ENCODE peak calls at places on chromosomes 5 and 9, in eight cellular contexts. U is NCI-H774; S is fibroblast of the aortic adventitia; V is stimulated activated CD8-positive, alpha-beta memory T cell treated with anti-CD3 and anti-CD28 coated beads, Interleukin-4, amount 100 ng/mL, for 1 hour; O is Caco-2; I is neural progenitor cell; Y is fibroblast of pulmonary artery; L is Karpas-422. M is an unnamed sample.

GRCh38 chr5:115457985-115458384 is 86.6 kb downstream of the FEM1C start:
- DNase-seq in I (peak; percentile 8), U (no peak), V (no peak), Y (peak; percentile 87), L (no peak), S (no peak), O (peak; percentile 51), M (no peak)

GRCh38 chr9:113998114-113998513 is 80.0 kb downstream of the AMBP start:
- DNase-seq in I (no peak), S (no peak), O (no peak), V (no peak), Y (no peak), L (no peak), U (no peak), M (no peak)

GRCh38 chr5:109688647-109688998 is 1.1 kb upstream of the MAN2A1 start:
- DNase-seq in V (no peak), L (peak; percentile 85), U (peak; percentile 67), Y (peak; percentile 43), S (no peak), I (peak; percentile 51), O (peak; percentile 45), M (peak; percentile 79)

GRCh38 chr5:81422671-81423070 is 28.7 kb upstream of the ACOT12 start:
- DNase-seq in I (no peak), S (peak; percentile 52), U (no peak), L (no peak), Y (peak; percentile 57), O (no peak), V (no peak), M (no peak)

GRCh38 chr5:134113908-134114875 is at the start of gene TCF7:
- DNase-seq in I (peak; percentile 95), V (peak; percentile 63), U (peak; percentile 62), L (peak; percentile 73), S (peak; percentile 76), O (peak; percentile 80), Y (peak; percentile 72), M (peak; percentile 89)

GRCh38 chr9:14186096-14186495 is 127.8 kb downstream of the NFIB start:
- DNase-seq in O (no peak), S (no peak), U (no peak), L (no peak), V (no peak), I (no peak), Y (no peak), M (no peak)

GRCh38 chr5:136892026-136892425 is 526.7 kb upstream of the TRPC7 start:
- DNase-seq in L (no peak), I (peak; percentile 12), S (no peak), O (no peak), V (no peak), U (no peak), Y (no peak), M (no peak)

GRCh38 chr5:160923927-160924705 is 72.1 kb upstream of the ATP10B start:
- DNase-seq in V (no peak), O (peak; percentile 97), Y (no peak), S (no peak), I (peak; percentile 74), U (peak; percentile 55), L (no peak), M (no peak)

GRCh38 chr5:2087980-2088379 is 205.3 kb upstream of the IRX4 start:
- DNase-seq in I (no peak), O (no peak), L (no peak), S (no peak), Y (no peak), U (no peak), V (no peak), M (no peak)

GRCh38 chr9:22210262-22210661 is 201.2 kb upstream of the CDKN2B start:
- DNase-seq in V (no peak), Y (no peak), S (no peak), U (no peak), I (no peak), O (no peak), L (no peak), M (no peak)

GRCh38 chr5:178434851-178435250 is 155.3 kb downstream of the COL23A1 start:
- DNase-seq in S (no peak), L (no peak), O (no peak), V (no peak), U (no peak), Y (no peak), I (peak; percentile 42), M (no peak)

GRCh38 chr9:94156549-94157407 is 72.5 kb downstream of the PTPDC1 start:
- DNase-seq in O (no peak), I (no peak), L (no peak), S (peak; percentile 78), Y (peak; percentile 95), V (no peak), U (peak; percentile 76), M (peak; percentile 72)

GRCh38 chr9:137255448-137256114 is 454 bp downstream of the NELFB start:
- DNase-seq in V (no peak), I (no peak), U (peak; percentile 76), S (peak; percentile 22), Y (peak; percentile 35), O (peak; percentile 76), L (peak; percentile 69), M (no peak)

GRCh38 chr9:76644171-76644570 is 120.1 kb upstream of the PCA3 start:
- DNase-seq in S (no peak), O (no peak), U (no peak), V (no peak), Y (no peak), L (no peak), I (no peak), M (peak; percentile 9)

GRCh38 chr5:13107553-13107952 is 836.9 kb downstream of the DNAH5 start:
- DNase-seq in S (no peak), V (no peak), Y (no peak), I (no peak), U (no peak), O (no peak), L (no peak), M (no peak)

GRCh38 chr9:131733601-131734061 is 6.2 kb downstream of the RAPGEF1 start:
- DNase-seq in U (no peak), Y (peak; percentile 95), L (no peak), V (no peak), I (no peak), O (no peak), S (peak; percentile 97), M (peak; percentile 65)

GRCh38 chr5:109859537-109859936 is 169.8 kb downstream of the MAN2A1 start:
- DNase-seq in V (no peak), O (no peak), S (peak; percentile 10), U (no peak), Y (peak; percentile 21), I (no peak), L (no peak), M (no peak)

GRCh38 chr5:179294131-179294780 is 51.0 kb downstream of the ADAMTS2 start:
- DNase-seq in U (no peak), O (peak; percentile 17), Y (no peak), S (no peak), V (no peak), L (no peak), I (no peak), M (no peak)